ENCODE peak calls at places on chromosomes 3 and 15, in five cellular contexts. One of them, this sample, is unnamed.

GRCh38 chr15:77186518-77187095 is 115.7 kb upstream of the TSPAN3 start:
- DNase-seq in sigmoid colon: no peak
- DNase-seq in breast epithelium: no peak
- DNase-seq in neural progenitor cell: peak; percentile 42
- DNase-seq in heart left ventricle: no peak
- DNase-seq in this sample: peak; percentile 65

GRCh38 chr3:196292281-196292923 is 4.9 kb upstream of the PCYT1A start:
- DNase-seq in sigmoid colon: no peak
- DNase-seq in breast epithelium: no peak
- DNase-seq in neural progenitor cell: no peak
- DNase-seq in heart left ventricle: no peak
- DNase-seq in this sample: no peak

GRCh38 chr3:131544557-131544956 is 41.8 kb upstream of the MRPL3 start:
- DNase-seq in sigmoid colon: no peak
- DNase-seq in breast epithelium: no peak
- DNase-seq in neural progenitor cell: no peak
- DNase-seq in heart left ventricle: no peak
- DNase-seq in this sample: no peak

GRCh38 chr3:138845771-138846173 is 11.0 kb upstream of the PIK3CB start:
- DNase-seq in sigmoid colon: no peak
- DNase-seq in breast epithelium: no peak
- DNase-seq in neural progenitor cell: peak; percentile 65
- DNase-seq in heart left ventricle: no peak
- DNase-seq in this sample: peak; percentile 58

GRCh38 chr3:10173095-10173925 is 8.6 kb downstream of the IRAK2 start:
- DNase-seq in sigmoid colon: no peak
- DNase-seq in breast epithelium: no peak
- DNase-seq in neural progenitor cell: no peak
- DNase-seq in heart left ventricle: no peak
- DNase-seq in this sample: no peak

GRCh38 chr3:196868297-196868661 is 559 bp downstream of the SENP5 start:
- DNase-seq in sigmoid colon: no peak
- DNase-seq in breast epithelium: no peak
- DNase-seq in neural progenitor cell: peak; percentile 60
- DNase-seq in heart left ventricle: peak; percentile 59
- DNase-seq in this sample: peak; percentile 34

GRCh38 chr3:141477224-141477623 is 9.6 kb upstream of the RASA2 start:
- DNase-seq in sigmoid colon: no peak
- DNase-seq in breast epithelium: no peak
- DNase-seq in neural progenitor cell: no peak
- DNase-seq in heart left ventricle: no peak
- DNase-seq in this sample: no peak

GRCh38 chr3:5205165-5205941 is 17.8 kb downstream of the EDEM1 start:
- DNase-seq in sigmoid colon: no peak
- DNase-seq in breast epithelium: no peak
- DNase-seq in neural progenitor cell: no peak
- DNase-seq in heart left ventricle: no peak
- DNase-seq in this sample: no peak

GRCh38 chr15:67331676-67332075 is 77.1 kb downstream of the IQCH start:
- DNase-seq in sigmoid colon: no peak
- DNase-seq in breast epithelium: no peak
- DNase-seq in neural progenitor cell: no peak
- DNase-seq in heart left ventricle: no peak
- DNase-seq in this sample: no peak

GRCh38 chr3:71117572-71118247 is 465.8 kb downstream of the FOXP1 start:
- DNase-seq in sigmoid colon: no peak
- DNase-seq in breast epithelium: no peak
- DNase-seq in neural progenitor cell: no peak
- DNase-seq in heart left ventricle: no peak
- DNase-seq in this sample: no peak

GRCh38 chr3:127408684-127409420 is 121.0 kb upstream of the PRR20G start:
- DNase-seq in sigmoid colon: peak; percentile 52
- DNase-seq in breast epithelium: peak; percentile 36
- DNase-seq in neural progenitor cell: peak; percentile 77
- DNase-seq in heart left ventricle: peak; percentile 24
- DNase-seq in this sample: no peak

GRCh38 chr3:127675651-127676391 is 3.1 kb downstream of the ABTB1 start:
- DNase-seq in sigmoid colon: peak; percentile 57
- DNase-seq in breast epithelium: peak; percentile 42
- DNase-seq in neural progenitor cell: no peak
- DNase-seq in heart left ventricle: peak; percentile 56
- DNase-seq in this sample: no peak

GRCh38 chr3:174191380-174191779 is 667.8 kb upstream of the NAALADL2 start:
- DNase-seq in sigmoid colon: no peak
- DNase-seq in breast epithelium: no peak
- DNase-seq in neural progenitor cell: no peak
- DNase-seq in heart left ventricle: no peak
- DNase-seq in this sample: no peak

GRCh38 chr15:44633603-44634002 is 29.9 kb downstream of the SPG11 start:
- DNase-seq in sigmoid colon: no peak
- DNase-seq in breast epithelium: no peak
- DNase-seq in neural progenitor cell: no peak
- DNase-seq in heart left ventricle: no peak
- DNase-seq in this sample: peak; percentile 6

GRCh38 chr15:31344824-31345605 is 18.4 kb downstream of the KLF13 start:
- DNase-seq in sigmoid colon: no peak
- DNase-seq in breast epithelium: no peak
- DNase-seq in neural progenitor cell: no peak
- DNase-seq in heart left ventricle: no peak
- DNase-seq in this sample: no peak

GRCh38 chr3:48928679-48929078 is 10.0 kb downstream of the ARIH2 start:
- DNase-seq in sigmoid colon: no peak
- DNase-seq in breast epithelium: no peak
- DNase-seq in neural progenitor cell: no peak
- DNase-seq in heart left ventricle: no peak
- DNase-seq in this sample: no peak

GRCh38 chr15:59222906-59223579 is 16.4 kb downstream of the LDHAL6B start:
- DNase-seq in sigmoid colon: no peak
- DNase-seq in breast epithelium: no peak
- DNase-seq in neural progenitor cell: no peak
- DNase-seq in heart left ventricle: no peak
- DNase-seq in this sample: no peak

GRCh38 chr3:109025896-109026295 is 72.2 kb upstream of the GUCA1C start:
- DNase-seq in sigmoid colon: no peak
- DNase-seq in breast epithelium: no peak
- DNase-seq in neural progenitor cell: no peak
- DNase-seq in heart left ventricle: no peak
- DNase-seq in this sample: no peak

GRCh38 chr15:61396235-61396927 is 167.3 kb upstream of the RORA start:
- DNase-seq in sigmoid colon: no peak
- DNase-seq in breast epithelium: no peak
- DNase-seq in neural progenitor cell: no peak
- DNase-seq in heart left ventricle: no peak
- DNase-seq in this sample: no peak

GRCh38 chr3:127074900-127075360 is 92.0 kb downstream of the PLXNA1 start:
- DNase-seq in sigmoid colon: peak; percentile 53
- DNase-seq in breast epithelium: no peak
- DNase-seq in neural progenitor cell: peak; percentile 20
- DNase-seq in heart left ventricle: peak; percentile 61
- DNase-seq in this sample: peak; percentile 41

GRCh38 chr3:4993276-4994143 is 14.3 kb downstream of the BHLHE40 start:
- DNase-seq in sigmoid colon: peak; percentile 13
- DNase-seq in breast epithelium: no peak
- DNase-seq in neural progenitor cell: no peak
- DNase-seq in heart left ventricle: no peak
- DNase-seq in this sample: no peak

GRCh38 chr15:39556461-39556860 is 24.4 kb upstream of the THBS1 start:
- DNase-seq in sigmoid colon: no peak
- DNase-seq in breast epithelium: no peak
- DNase-seq in neural progenitor cell: no peak
- DNase-seq in heart left ventricle: no peak
- DNase-seq in this sample: no peak

GRCh38 chr3:196754215-196754937 is 14.7 kb downstream of the PAK2 start:
- DNase-seq in sigmoid colon: no peak
- DNase-seq in breast epithelium: no peak
- DNase-seq in neural progenitor cell: no peak
- DNase-seq in heart left ventricle: no peak
- DNase-seq in this sample: no peak

GRCh38 chr3:13278783-13279531 is 141.2 kb downstream of the NUP210 start:
- DNase-seq in sigmoid colon: peak; percentile 37
- DNase-seq in breast epithelium: peak; percentile 44
- DNase-seq in neural progenitor cell: no peak
- DNase-seq in heart left ventricle: no peak
- DNase-seq in this sample: no peak

GRCh38 chr3:197007296-197007940 is 22.2 kb downstream of the MELTF start:
- DNase-seq in sigmoid colon: no peak
- DNase-seq in breast epithelium: no peak
- DNase-seq in neural progenitor cell: no peak
- DNase-seq in heart left ventricle: no peak
- DNase-seq in this sample: no peak

GRCh38 chr15:50176869-50177268 is 5.1 kb upstream of the SLC27A2 start:
- DNase-seq in sigmoid colon: no peak
- DNase-seq in breast epithelium: no peak
- DNase-seq in neural progenitor cell: no peak
- DNase-seq in heart left ventricle: no peak
- DNase-seq in this sample: no peak

GRCh38 chr15:82548700-82549099 is 8.4 kb upstream of the RPS17 start:
- DNase-seq in sigmoid colon: no peak
- DNase-seq in breast epithelium: no peak
- DNase-seq in neural progenitor cell: no peak
- DNase-seq in heart left ventricle: no peak
- DNase-seq in this sample: no peak

GRCh38 chr3:80192871-80193270 is 425.1 kb upstream of the ROBO1 start:
- DNase-seq in sigmoid colon: no peak
- DNase-seq in breast epithelium: no peak
- DNase-seq in neural progenitor cell: no peak
- DNase-seq in heart left ventricle: no peak
- DNase-seq in this sample: no peak

GRCh38 chr3:52188586-52189404 is 9.2 kb upstream of the ALAS1 start:
- DNase-seq in sigmoid colon: no peak
- DNase-seq in breast epithelium: no peak
- DNase-seq in neural progenitor cell: no peak
- DNase-seq in heart left ventricle: no peak
- DNase-seq in this sample: no peak

GRCh38 chr15:23064156-23064555 is 24.8 kb upstream of the TUBGCP5 start:
- DNase-seq in sigmoid colon: no peak
- DNase-seq in breast epithelium: no peak
- DNase-seq in neural progenitor cell: no peak
- DNase-seq in heart left ventricle: no peak
- DNase-seq in this sample: no peak

GRCh38 chr3:9293066-9293465 is 43.6 kb upstream of the SRGAP3 start:
- DNase-seq in sigmoid colon: no peak
- DNase-seq in breast epithelium: no peak
- DNase-seq in neural progenitor cell: no peak
- DNase-seq in heart left ventricle: no peak
- DNase-seq in this sample: no peak

GRCh38 chr15:61091229-61091628 is 137.9 kb downstream of the RORA start:
- DNase-seq in sigmoid colon: no peak
- DNase-seq in breast epithelium: no peak
- DNase-seq in neural progenitor cell: no peak
- DNase-seq in heart left ventricle: no peak
- DNase-seq in this sample: peak; percentile 35

GRCh38 chr3:21484323-21485154 is 266.5 kb downstream of the ZNF385D start:
- DNase-seq in sigmoid colon: no peak
- DNase-seq in breast epithelium: no peak
- DNase-seq in neural progenitor cell: peak; percentile 79
- DNase-seq in heart left ventricle: peak; percentile 46
- DNase-seq in this sample: peak; percentile 21

GRCh38 chr15:70754862-70755261 is 8.5 kb downstream of the UACA start:
- DNase-seq in sigmoid colon: no peak
- DNase-seq in breast epithelium: no peak
- DNase-seq in neural progenitor cell: no peak
- DNase-seq in heart left ventricle: no peak
- DNase-seq in this sample: no peak

GRCh38 chr3:14524311-14524711 is 15.8 kb downstream of the GRIP2 start:
- DNase-seq in sigmoid colon: peak; percentile 59
- DNase-seq in breast epithelium: peak; percentile 28
- DNase-seq in neural progenitor cell: no peak
- DNase-seq in heart left ventricle: peak; percentile 71
- DNase-seq in this sample: no peak

GRCh38 chr3:131178710-131179375 is 152.2 kb downstream of the NEK11 start:
- DNase-seq in sigmoid colon: no peak
- DNase-seq in breast epithelium: no peak
- DNase-seq in neural progenitor cell: no peak
- DNase-seq in heart left ventricle: no peak
- DNase-seq in this sample: no peak

GRCh38 chr3:7876741-7877297 is 624.8 kb upstream of the LMCD1 start:
- DNase-seq in sigmoid colon: no peak
- DNase-seq in breast epithelium: no peak
- DNase-seq in neural progenitor cell: no peak
- DNase-seq in heart left ventricle: no peak
- DNase-seq in this sample: peak; percentile 84

GRCh38 chr3:125061170-125061569 is 5.4 kb upstream of the HEG1 start:
- DNase-seq in sigmoid colon: peak; percentile 89
- DNase-seq in breast epithelium: no peak
- DNase-seq in neural progenitor cell: no peak
- DNase-seq in heart left ventricle: no peak
- DNase-seq in this sample: no peak
- H3K4me1 ChIP-seq in sigmoid colon: no peaks in the 10 kb centered on the region
- H3K4me1 ChIP-seq in breast epithelium: peaks cover 4% of the 10 kb centered on the region
- H3K4me1 ChIP-seq in neural progenitor cell: peaks cover 6% of the 10 kb centered on the region
- H3K4me1 ChIP-seq in heart left ventricle: peaks cover 42% of the 10 kb centered on the region
- H3K4me1 ChIP-seq in this sample: no peaks in the 10 kb centered on the region

GRCh38 chr3:122930371-122930997 is 97.1 kb downstream of the SEMA5B start:
- DNase-seq in sigmoid colon: peak; percentile 37
- DNase-seq in breast epithelium: no peak
- DNase-seq in neural progenitor cell: no peak
- DNase-seq in heart left ventricle: no peak
- DNase-seq in this sample: no peak
- H3K27ac ChIP-seq in sigmoid colon: no peak overlapping the region
- H3K27ac ChIP-seq in breast epithelium: no peak overlapping the region
- H3K27ac ChIP-seq in neural progenitor cell: no peak overlapping the region
- H3K27ac ChIP-seq in heart left ventricle: no peak overlapping the region
- H3K27ac ChIP-seq in this sample: no peak overlapping the region

GRCh38 chr3:171462224-171462623 is 2.0 kb upstream of the TNIK start:
- DNase-seq in sigmoid colon: no peak
- DNase-seq in breast epithelium: no peak
- DNase-seq in neural progenitor cell: no peak
- DNase-seq in heart left ventricle: no peak
- DNase-seq in this sample: no peak
- H3K4me3 ChIP-seq in sigmoid colon: no peak overlapping the region
- H3K4me3 ChIP-seq in breast epithelium: no peak overlapping the region
- H3K4me3 ChIP-seq in neural progenitor cell: no peak overlapping the region
- H3K4me3 ChIP-seq in heart left ventricle: no peak overlapping the region
- H3K4me3 ChIP-seq in this sample: no peak overlapping the region

DNA sequence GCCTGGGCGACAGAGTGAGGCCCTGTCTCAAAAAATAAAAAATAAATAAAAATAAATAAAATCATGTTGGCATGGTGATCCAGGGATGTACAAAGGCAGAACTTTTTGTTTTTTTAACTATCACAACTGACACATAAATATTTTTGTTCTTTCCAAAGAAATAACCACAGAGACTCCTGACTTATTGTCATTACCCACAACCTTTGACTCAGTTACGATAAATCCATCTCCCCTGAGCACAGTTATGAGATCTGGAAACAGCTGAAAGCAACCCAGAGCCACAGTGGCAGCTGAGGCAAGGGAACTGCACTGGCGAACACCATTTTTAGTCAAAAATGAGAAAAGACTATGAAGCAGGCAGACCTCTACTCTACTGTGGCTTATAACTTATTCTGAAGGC is 24.0 kb downstream of the OSBPL10 start:
- DNase-seq in sigmoid colon: no peak
- DNase-seq in breast epithelium: no peak
- DNase-seq in neural progenitor cell: no peak
- DNase-seq in heart left ventricle: no peak
- DNase-seq in this sample: no peak
- H3K4me1 ChIP-seq in sigmoid colon: no peaks in the 10 kb centered on the region
- H3K4me1 ChIP-seq in breast epithelium: peaks cover 6% of the 10 kb centered on the region
- H3K4me1 ChIP-seq in neural progenitor cell: peaks cover 37% of the 10 kb centered on the region
- H3K4me1 ChIP-seq in heart left ventricle: peaks cover 34% of the 10 kb centered on the region
- H3K4me1 ChIP-seq in this sample: peaks cover 4% of the 10 kb centered on the region